ENCODE peak calls at places on chromosomes 7 and 10, in six cellular contexts. One of them, this sample, is unnamed.

GRCh38 chr7:38281211-38281610 is 7.8 kb upstream of the TARP start:
- DNase-seq in PC-9: no peak
- DNase-seq in fibroblast of the aortic adventitia: no peak
- DNase-seq in fibroblast of mammary gland: no peak
- DNase-seq in lower leg skin: no peak
- DNase-seq in GM12865: no peak
- DNase-seq in this sample: no peak

GRCh38 chr7:44079221-44080021 is 2.9 kb downstream of the POLM start:
- DNase-seq in fibroblast of mammary gland: no peak
- DNase-seq in lower leg skin: no peak
- DNase-seq in GM12865: no peak
- DNase-seq in fibroblast of the aortic adventitia: no peak
- DNase-seq in PC-9: no peak
- DNase-seq in this sample: no peak

GRCh38 chr10:52659085-52659484 is 113.5 kb downstream of the MBL2 start:
- DNase-seq in GM12865: no peak
- DNase-seq in PC-9: no peak
- DNase-seq in fibroblast of mammary gland: no peak
- DNase-seq in lower leg skin: no peak
- DNase-seq in fibroblast of the aortic adventitia: peak
- DNase-seq in this sample: no peak

GRCh38 chr10:47410862-47411261 is 26.8 kb upstream of the ZNF488 start:
- DNase-seq in fibroblast of mammary gland: no peak
- DNase-seq in GM12865: no peak
- DNase-seq in lower leg skin: no peak
- DNase-seq in PC-9: no peak
- DNase-seq in fibroblast of the aortic adventitia: no peak
- DNase-seq in this sample: no peak

GRCh38 chr7:154960063-154960790 is 42.7 kb downstream of the PAXIP1 start:
- DNase-seq in GM12865: no peak
- DNase-seq in fibroblast of the aortic adventitia: no peak
- DNase-seq in PC-9: no peak
- DNase-seq in fibroblast of mammary gland: peak
- DNase-seq in lower leg skin: no peak
- DNase-seq in this sample: no peak

GRCh38 chr10:132967540-132967939 is 25.2 kb upstream of the CFAP46 start:
- DNase-seq in fibroblast of the aortic adventitia: no peak
- DNase-seq in fibroblast of mammary gland: no peak
- DNase-seq in lower leg skin: no peak
- DNase-seq in PC-9: no peak
- DNase-seq in GM12865: no peak
- DNase-seq in this sample: no peak

GRCh38 chr7:44881610-44882009 is 3.7 kb downstream of the PURB start:
- DNase-seq in lower leg skin: no peak
- DNase-seq in GM12865: peak
- DNase-seq in fibroblast of the aortic adventitia: peak
- DNase-seq in fibroblast of mammary gland: peak
- DNase-seq in PC-9: no peak
- DNase-seq in this sample: no peak

GRCh38 chr7:74479961-74480829 is 26.5 kb downstream of the GTF2IRD1 start:
- DNase-seq in GM12865: no peak
- DNase-seq in PC-9: no peak
- DNase-seq in fibroblast of the aortic adventitia: peak
- DNase-seq in lower leg skin: peak
- DNase-seq in fibroblast of mammary gland: peak
- DNase-seq in this sample: peak

GRCh38 chr7:156816943-156817572 is 75.9 kb downstream of the LMBR1 start:
- DNase-seq in lower leg skin: no peak
- DNase-seq in GM12865: peak
- DNase-seq in fibroblast of mammary gland: peak
- DNase-seq in fibroblast of the aortic adventitia: peak
- DNase-seq in PC-9: no peak
- DNase-seq in this sample: no peak

GRCh38 chr10:1670541-1671365 is 66.6 kb downstream of the ADARB2 start:
- DNase-seq in fibroblast of the aortic adventitia: no peak
- DNase-seq in PC-9: no peak
- DNase-seq in GM12865: no peak
- DNase-seq in fibroblast of mammary gland: no peak
- DNase-seq in lower leg skin: peak
- DNase-seq in this sample: no peak

GRCh38 chr7:128755816-128756476 is 16.8 kb downstream of the CALU start:
- DNase-seq in lower leg skin: no peak
- DNase-seq in fibroblast of the aortic adventitia: peak
- DNase-seq in GM12865: no peak
- DNase-seq in PC-9: no peak
- DNase-seq in fibroblast of mammary gland: peak
- DNase-seq in this sample: no peak

GRCh38 chr10:123840714-123841113 is 50.9 kb downstream of the CPXM2 start:
- DNase-seq in PC-9: no peak
- DNase-seq in GM12865: no peak
- DNase-seq in lower leg skin: no peak
- DNase-seq in fibroblast of the aortic adventitia: no peak
- DNase-seq in fibroblast of mammary gland: no peak
- DNase-seq in this sample: no peak

GRCh38 chr10:33363112-33363511 is 28.6 kb upstream of the NRP1 start:
- DNase-seq in fibroblast of mammary gland: no peak
- DNase-seq in fibroblast of the aortic adventitia: peak
- DNase-seq in PC-9: no peak
- DNase-seq in lower leg skin: no peak
- DNase-seq in GM12865: no peak
- DNase-seq in this sample: no peak

GRCh38 chr7:122885583-122886356 is 490 bp downstream of the CADPS2 start:
- DNase-seq in fibroblast of the aortic adventitia: peak
- DNase-seq in PC-9: peak
- DNase-seq in fibroblast of mammary gland: peak
- DNase-seq in lower leg skin: peak
- DNase-seq in GM12865: peak
- DNase-seq in this sample: peak

GRCh38 chr7:70693690-70694356 is 438.1 kb upstream of the GALNT17 start:
- DNase-seq in fibroblast of the aortic adventitia: peak
- DNase-seq in GM12865: peak
- DNase-seq in PC-9: no peak
- DNase-seq in fibroblast of mammary gland: peak
- DNase-seq in lower leg skin: peak
- DNase-seq in this sample: peak
- TF ChIP-seq CTCF in fibroblast of the aortic adventitia: peak
- TF ChIP-seq CTCF in GM12865: peak
- TF ChIP-seq CTCF in PC-9: no peak
- TF ChIP-seq CTCF in fibroblast of mammary gland: no peak
- TF ChIP-seq CTCF in lower leg skin: no peak
- TF ChIP-seq CTCF in this sample: peak

GRCh38 chr7:140696679-140697446 is at the start of gene NDUFB2:
- DNase-seq in fibroblast of mammary gland: peak
- DNase-seq in lower leg skin: peak
- DNase-seq in PC-9: peak
- DNase-seq in GM12865: peak
- DNase-seq in fibroblast of the aortic adventitia: peak
- DNase-seq in this sample: peak

GRCh38 chr7:140695381-140695780 is 1.1 kb upstream of the NDUFB2 start:
- DNase-seq in PC-9: no peak
- DNase-seq in fibroblast of mammary gland: no peak
- DNase-seq in lower leg skin: peak
- DNase-seq in fibroblast of the aortic adventitia: no peak
- DNase-seq in GM12865: no peak
- DNase-seq in this sample: no peak

GRCh38 chr7:140698477-140698876 is 2.0 kb downstream of the NDUFB2 start:
- DNase-seq in lower leg skin: no peak
- DNase-seq in fibroblast of mammary gland: no peak
- DNase-seq in fibroblast of the aortic adventitia: no peak
- DNase-seq in GM12865: no peak
- DNase-seq in PC-9: no peak
- DNase-seq in this sample: no peak

GRCh38 chr7:140696024-140696678 is 357 bp upstream of the NDUFB2 start:
- DNase-seq in lower leg skin: peak
- DNase-seq in PC-9: no peak
- DNase-seq in fibroblast of mammary gland: peak
- DNase-seq in fibroblast of the aortic adventitia: peak
- DNase-seq in GM12865: peak
- DNase-seq in this sample: no peak

GRCh38 chr7:140697447-140698143 is 1.1 kb downstream of the NDUFB2 start:
- DNase-seq in GM12865: no peak
- DNase-seq in fibroblast of the aortic adventitia: peak
- DNase-seq in lower leg skin: no peak
- DNase-seq in fibroblast of mammary gland: peak
- DNase-seq in PC-9: no peak
- DNase-seq in this sample: no peak
- TF ChIP-seq CTCF in GM12865: peak
- TF ChIP-seq CTCF in fibroblast of the aortic adventitia: no peak
- TF ChIP-seq CTCF in lower leg skin: no peak
- TF ChIP-seq CTCF in fibroblast of mammary gland: no peak
- TF ChIP-seq CTCF in PC-9: no peak
- TF ChIP-seq CTCF in this sample: no peak

GRCh38 chr10:72258617-72259016 is 15.1 kb upstream of the DDIT4 start:
- DNase-seq in fibroblast of the aortic adventitia: no peak
- DNase-seq in fibroblast of mammary gland: no peak
- DNase-seq in lower leg skin: no peak
- DNase-seq in PC-9: no peak
- DNase-seq in GM12865: no peak
- DNase-seq in this sample: no peak

GRCh38 chr10:72259491-72260214 is 14.1 kb upstream of the DDIT4 start:
- DNase-seq in PC-9: no peak
- DNase-seq in GM12865: peak
- DNase-seq in fibroblast of mammary gland: peak
- DNase-seq in fibroblast of the aortic adventitia: peak
- DNase-seq in lower leg skin: no peak
- DNase-seq in this sample: no peak

GRCh38 chr10:72261323-72262018 is 12.3 kb upstream of the DDIT4 start:
- DNase-seq in fibroblast of the aortic adventitia: no peak
- DNase-seq in GM12865: peak
- DNase-seq in fibroblast of mammary gland: no peak
- DNase-seq in lower leg skin: no peak
- DNase-seq in PC-9: peak
- DNase-seq in this sample: no peak

GRCh38 chr10:72260215-72260587 is 13.5 kb upstream of the DDIT4 start:
- DNase-seq in fibroblast of mammary gland: no peak
- DNase-seq in lower leg skin: no peak
- DNase-seq in GM12865: no peak
- DNase-seq in PC-9: no peak
- DNase-seq in fibroblast of the aortic adventitia: no peak
- DNase-seq in this sample: no peak

GRCh38 chr10:72260588-72261322 is 13.0 kb upstream of the DDIT4 start:
- DNase-seq in PC-9: peak
- DNase-seq in fibroblast of mammary gland: peak
- DNase-seq in fibroblast of the aortic adventitia: peak
- DNase-seq in GM12865: peak
- DNase-seq in lower leg skin: peak
- DNase-seq in this sample: peak
- TF ChIP-seq CTCF in PC-9: no peak
- TF ChIP-seq CTCF in fibroblast of mammary gland: no peak
- TF ChIP-seq CTCF in fibroblast of the aortic adventitia: no peak
- TF ChIP-seq CTCF in GM12865: peak
- TF ChIP-seq CTCF in lower leg skin: no peak
- TF ChIP-seq CTCF in this sample: no peak

GRCh38 chr10:60335708-60336107 is 54.0 kb downstream of the ANK3 start:
- DNase-seq in lower leg skin: no peak
- DNase-seq in GM12865: peak
- DNase-seq in PC-9: no peak
- DNase-seq in fibroblast of the aortic adventitia: no peak
- DNase-seq in fibroblast of mammary gland: peak
- DNase-seq in this sample: no peak
- TF ChIP-seq CTCF in lower leg skin: no peak
- TF ChIP-seq CTCF in GM12865: peak
- TF ChIP-seq CTCF in PC-9: peak
- TF ChIP-seq CTCF in fibroblast of the aortic adventitia: no peak
- TF ChIP-seq CTCF in fibroblast of mammary gland: peak
- TF ChIP-seq CTCF in this sample: no peak